ENCODE peak calls at places on chromosomes 7 and 10, in nine cellular contexts. U, F, N, A, R, Q, O, P and H are unnamed samples.

GRCh38 chr7:92260248-92260781 is 14.5 kb downstream of the ANKIB1 start:
- DNase-seq in U (peak), F (no peak), N (peak), A (peak), R (no peak), Q (no peak), O (no peak), P (no peak), H (no peak)

GRCh38 chr7:130379551-130380120 is 658 bp upstream of the CPA1 start:
- DNase-seq in U (no peak), F (no peak), N (no peak), A (no peak), R (no peak), Q (peak), O (peak), P (no peak), H (no peak)

GRCh38 chr10:74753295-74754211 is 72.8 kb upstream of the KAT6B start:
- DNase-seq in U (no peak), F (no peak), N (peak), A (no peak), R (no peak), Q (peak), O (peak), P (no peak), H (peak)

GRCh38 chr7:56099653-56100052 is 6.6 kb downstream of the CHCHD2 start:
- DNase-seq in U (no peak), F (no peak), N (no peak), A (no peak), R (no peak), Q (no peak), O (no peak), P (no peak), H (no peak)

GRCh38 chr10:30022590-30022989 is 36.8 kb downstream of the JCAD start:
- DNase-seq in U (no peak), F (no peak), N (no peak), A (no peak), R (no peak), Q (no peak), O (no peak), P (no peak), H (no peak)

GRCh38 chr7:9453521-9453920 is 1020.1 kb downstream of the NXPH1 start:
- DNase-seq in U (no peak), F (no peak), N (no peak), A (no peak), R (no peak), Q (no peak), O (no peak), P (no peak), H (no peak)

GRCh38 chr7:79741684-79742083 is 288.2 kb upstream of the MAGI2 start:
- DNase-seq in U (no peak), F (no peak), N (no peak), A (no peak), R (peak), Q (no peak), O (no peak), P (no peak), H (no peak)

GRCh38 chr10:36888925-36889573 is 236.3 kb upstream of the ANKRD30A start:
- DNase-seq in U (peak), F (no peak), N (peak), A (peak), R (peak), Q (no peak), O (no peak), P (peak), H (peak)

GRCh38 chr10:49178489-49179471 is 9.4 kb downstream of the TMEM273 start:
- DNase-seq in U (no peak), F (no peak), N (no peak), A (no peak), R (no peak), Q (peak), O (no peak), P (no peak), H (no peak)

GRCh38 chr7:156640949-156641485 is 443 bp downstream of the RNF32 start:
- DNase-seq in U (no peak), F (peak), N (peak), A (no peak), R (peak), Q (no peak), O (peak), P (peak), H (peak)

GRCh38 chr10:34024708-34025425 is 690.4 kb upstream of the NRP1 start:
- DNase-seq in U (peak), F (peak), N (no peak), A (no peak), R (peak), Q (peak), O (no peak), P (peak), H (no peak)

GRCh38 chr7:130441408-130441854 is 615 bp upstream of the CEP41 start:
- DNase-seq in U (peak), F (no peak), N (peak), A (no peak), R (peak), Q (no peak), O (no peak), P (no peak), H (no peak)

GRCh38 chr10:15518256-15518655 is 147.2 kb upstream of the FAM171A1 start:
- DNase-seq in U (peak), F (no peak), N (no peak), A (peak), R (peak), Q (no peak), O (no peak), P (peak), H (peak)

GRCh38 chr10:36416513-36416912 is 708.9 kb upstream of the ANKRD30A start:
- DNase-seq in U (no peak), F (no peak), N (no peak), A (no peak), R (no peak), Q (no peak), O (no peak), P (no peak), H (no peak)

GRCh38 chr7:158096582-158096981 is 491.0 kb downstream of the PTPRN2 start:
- DNase-seq in U (no peak), F (no peak), N (no peak), A (no peak), R (no peak), Q (peak), O (no peak), P (no peak), H (no peak)

GRCh38 chr7:70142247-70142932 is 544.1 kb downstream of the AUTS2 start:
- DNase-seq in U (no peak), F (no peak), N (no peak), A (no peak), R (no peak), Q (no peak), O (no peak), P (no peak), H (no peak)

GRCh38 chr10:16843252-16843870 is 26.1 kb upstream of the RSU1 start:
- DNase-seq in U (peak), F (no peak), N (peak), A (peak), R (peak), Q (no peak), O (no peak), P (peak), H (peak)

GRCh38 chr7:94698275-94698674 is 42.3 kb upstream of the SGCE start:
- DNase-seq in U (peak), F (no peak), N (peak), A (peak), R (peak), Q (no peak), O (no peak), P (peak), H (peak)

GRCh38 chr7:147298611-147299043 is 1182.0 kb downstream of the CNTNAP2 start:
- DNase-seq in U (no peak), F (no peak), N (peak), A (peak), R (peak), Q (no peak), O (no peak), P (peak), H (no peak)

GRCh38 chr7:135923700-135924261 is 53.4 kb downstream of the MTPN start:
- DNase-seq in U (no peak), F (no peak), N (peak), A (peak), R (peak), Q (no peak), O (no peak), P (peak), H (peak)

GRCh38 chr7:141042222-141043193 is 27.8 kb upstream of the MRPS33 start:
- DNase-seq in U (no peak), F (no peak), N (peak), A (no peak), R (no peak), Q (no peak), O (no peak), P (no peak), H (peak)

GRCh38 chr10:29386347-29386999 is 97.6 kb downstream of the LYZL1 start:
- DNase-seq in U (peak), F (no peak), N (peak), A (peak), R (peak), Q (no peak), O (no peak), P (no peak), H (peak)

GRCh38 chr7:30452278-30452930 is 26.2 kb downstream of the NOD1 start:
- DNase-seq in U (no peak), F (no peak), N (no peak), A (no peak), R (no peak), Q (no peak), O (no peak), P (no peak), H (no peak)

GRCh38 chr10:88915781-88916180 is 35.7 kb downstream of the STAMBPL1 start:
- DNase-seq in U (no peak), F (no peak), N (no peak), A (no peak), R (no peak), Q (no peak), O (no peak), P (no peak), H (no peak)

GRCh38 chr7:112510032-112510742 is 29.4 kb downstream of the LSMEM1 start:
- DNase-seq in U (no peak), F (no peak), N (peak), A (peak), R (peak), Q (no peak), O (no peak), P (peak), H (peak)

GRCh38 chr7:108099650-108100049 is 30.5 kb downstream of the LAMB4 start:
- DNase-seq in U (no peak), F (no peak), N (peak), A (peak), R (no peak), Q (no peak), O (no peak), P (no peak), H (peak)

GRCh38 chr7:70239930-70240329 is 641.7 kb downstream of the AUTS2 start:
- DNase-seq in U (no peak), F (no peak), N (no peak), A (no peak), R (no peak), Q (no peak), O (no peak), P (no peak), H (no peak)

GRCh38 chr7:74173491-74173865 is 678 bp upstream of the EIF4H start:
- DNase-seq in U (no peak), F (no peak), N (no peak), A (no peak), R (no peak), Q (no peak), O (no peak), P (no peak), H (no peak)

GRCh38 chr7:74174606-74175082 is 488 bp downstream of the EIF4H start:
- DNase-seq in U (peak), F (peak), N (peak), A (peak), R (peak), Q (peak), O (peak), P (peak), H (peak)

GRCh38 chr7:74175270-74175803 is 1.2 kb downstream of the EIF4H start:
- DNase-seq in U (no peak), F (no peak), N (no peak), A (no peak), R (no peak), Q (no peak), O (no peak), P (no peak), H (no peak)

GRCh38 chr7:74173074-74173473 is 1.1 kb upstream of the EIF4H start:
- DNase-seq in U (no peak), F (no peak), N (no peak), A (no peak), R (no peak), Q (no peak), O (no peak), P (no peak), H (no peak)

GRCh38 chr7:74173866-74174605 is at the start of gene EIF4H:
- DNase-seq in U (peak), F (peak), N (peak), A (peak), R (peak), Q (peak), O (peak), P (peak), H (peak)
- TF ChIP-seq CTCF in U (no peak), F (no peak), N (no peak), A (no peak), R (no peak), Q (no peak), O (no peak), P (no peak), H (no peak)

DNA sequence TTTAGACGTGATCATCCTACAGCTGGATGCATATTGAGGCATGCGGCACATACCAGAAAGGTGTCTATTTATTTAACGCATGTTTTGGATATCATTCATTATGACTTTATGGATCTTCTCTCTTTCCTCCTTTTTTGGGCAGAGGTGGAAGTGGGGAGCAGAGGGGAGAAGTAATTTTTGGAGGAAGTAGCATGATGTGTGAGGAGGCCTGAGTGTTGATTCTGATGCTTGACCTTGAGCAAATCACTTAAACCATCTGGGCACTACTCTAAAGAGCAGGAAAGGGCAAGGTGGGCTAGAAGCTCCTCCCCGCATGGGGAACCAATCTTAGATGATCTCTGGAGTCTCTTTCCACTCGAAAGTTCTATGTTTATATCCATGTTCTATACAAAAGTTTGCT is 270.5 kb downstream of the TRIL start:
- DNase-seq in U (no peak), F (no peak), N (no peak), A (no peak), R (no peak), Q (no peak), O (no peak), P (no peak), H (no peak)
- H3K4me3 ChIP-seq in U (peak), F (peak), N (no peak), A (peak), R (no peak), Q (no peak), O (no peak), P (peak), H (no peak)

DNA sequence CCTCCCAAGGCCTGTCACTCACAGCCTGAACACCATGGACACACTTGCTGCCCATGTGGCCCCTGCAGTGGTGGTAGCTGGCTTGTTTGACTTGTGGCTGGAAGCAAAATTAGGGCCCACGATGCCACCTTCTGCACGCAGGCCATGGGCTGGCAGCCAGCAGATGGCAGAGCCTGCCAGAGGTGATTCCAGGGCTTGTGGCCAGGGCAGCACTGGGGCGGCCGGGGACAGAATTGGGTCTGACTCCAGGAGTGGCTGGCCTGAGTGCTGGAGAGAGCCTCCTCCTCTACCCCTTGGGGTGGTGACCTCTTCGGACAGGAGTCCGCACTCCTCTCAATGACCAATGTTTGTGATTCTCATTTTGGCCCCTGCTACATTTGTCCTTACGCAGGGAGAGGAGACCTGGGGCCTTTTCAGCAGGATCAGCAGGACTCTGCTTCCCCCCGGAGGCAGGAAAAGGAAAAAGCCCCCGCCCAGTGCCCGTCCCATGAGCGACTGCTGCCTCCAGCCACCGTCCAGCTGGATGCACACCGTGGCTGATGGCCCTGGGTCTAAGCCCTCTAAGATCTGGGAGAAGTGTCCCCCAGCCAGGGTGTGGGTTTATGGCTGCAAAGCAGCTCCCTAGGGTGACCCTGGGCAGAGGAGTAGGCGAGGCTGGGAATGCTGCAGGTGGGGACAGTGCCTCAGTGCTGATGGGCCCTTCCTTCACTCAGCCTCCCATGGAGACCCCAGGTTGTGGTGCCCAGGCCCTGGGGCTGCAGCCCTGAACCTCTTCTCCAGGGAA is 26.5 kb downstream of the DNAJB12 start:
- DNase-seq in U (peak), F (peak), N (peak), A (peak), R (peak), Q (peak), O (peak), P (peak), H (peak)
- TF ChIP-seq CTCF in U (peak), F (peak), N (peak), A (peak), R (peak), Q (no peak), O (peak), P (peak), H (peak)

GRCh38 chr10:62813981-62814380 is 2.2 kb downstream of the EGR2 start:
- DNase-seq in U (no peak), F (no peak), N (no peak), A (no peak), R (no peak), Q (no peak), O (no peak), P (no peak), H (no peak)
- H3K4me3 ChIP-seq in U (peak), F (no peak), N (no peak), A (no peak), R (no peak), Q (no peak), O (no peak), P (no peak), H (no peak)

GRCh38 chr7:5528071-5528814 is 104.6 kb upstream of the TNRC18 start:
- DNase-seq in U (peak), F (no peak), N (peak), A (peak), R (peak), Q (peak), O (peak), P (no peak), H (no peak)

GRCh38 chr7:5523052-5523711 is 99.5 kb upstream of the TNRC18 start:
- DNase-seq in U (peak), F (no peak), N (peak), A (peak), R (peak), Q (no peak), O (no peak), P (no peak), H (no peak)

GRCh38 chr7:5528815-5529442 is 105.3 kb upstream of the TNRC18 start:
- DNase-seq in U (no peak), F (no peak), N (no peak), A (no peak), R (peak), Q (no peak), O (no peak), P (no peak), H (no peak)

GRCh38 chr7:5525271-5526189 is 101.9 kb upstream of the TNRC18 start:
- DNase-seq in U (peak), F (no peak), N (peak), A (peak), R (peak), Q (no peak), O (no peak), P (no peak), H (peak)

GRCh38 chr7:5526190-5527037 is 102.8 kb upstream of the TNRC18 start:
- DNase-seq in U (no peak), F (no peak), N (peak), A (peak), R (peak), Q (peak), O (no peak), P (no peak), H (no peak)
- TF ChIP-seq CTCF in U (no peak), F (no peak), N (peak), A (no peak), R (no peak), Q (no peak), O (peak), P (no peak), H (no peak)

DNA sequence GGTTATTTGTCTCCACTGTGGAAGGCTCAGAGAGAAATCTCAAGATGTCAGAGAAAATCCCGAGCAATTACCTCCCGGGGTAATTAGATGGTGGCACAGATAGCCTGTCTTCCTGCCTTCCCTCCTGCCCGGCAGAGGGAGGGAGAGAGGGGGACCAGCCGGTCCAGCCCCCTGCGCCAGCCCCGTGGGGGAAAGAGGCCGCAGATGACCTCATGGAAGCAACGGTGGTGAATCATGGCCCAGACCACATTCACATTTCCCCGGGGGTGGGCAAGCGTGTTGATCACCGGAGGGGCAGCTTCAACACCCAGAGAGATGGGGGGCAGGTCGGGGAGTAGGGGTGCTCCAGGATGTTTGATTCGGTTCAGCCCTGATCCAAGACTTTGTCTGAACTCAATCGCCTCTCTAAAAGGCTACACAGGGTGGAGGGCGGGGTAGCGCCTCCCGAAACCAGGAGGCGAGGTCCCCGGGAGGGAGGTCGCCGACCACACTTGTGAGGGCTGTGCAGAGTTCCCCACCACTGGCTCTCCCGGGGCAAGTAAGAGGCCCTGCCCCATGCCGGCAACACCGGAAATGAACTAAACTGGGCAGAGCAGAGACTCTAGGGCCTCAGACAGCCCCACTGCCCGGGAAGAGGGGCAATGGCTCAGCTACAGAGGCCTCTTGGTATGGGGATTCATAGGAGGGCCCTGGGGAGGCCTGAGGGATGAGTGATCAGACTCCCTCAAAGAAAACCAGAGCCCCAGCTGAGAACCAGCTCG is 89.1 kb upstream of the MYL10 start:
- DNase-seq in U (no peak), F (peak), N (peak), A (peak), R (peak), Q (no peak), O (no peak), P (peak), H (peak)
- H3K4me3 ChIP-seq in U (no peak), F (no peak), N (no peak), A (no peak), R (no peak), Q (no peak), O (no peak), P (no peak), H (no peak)

DNA sequence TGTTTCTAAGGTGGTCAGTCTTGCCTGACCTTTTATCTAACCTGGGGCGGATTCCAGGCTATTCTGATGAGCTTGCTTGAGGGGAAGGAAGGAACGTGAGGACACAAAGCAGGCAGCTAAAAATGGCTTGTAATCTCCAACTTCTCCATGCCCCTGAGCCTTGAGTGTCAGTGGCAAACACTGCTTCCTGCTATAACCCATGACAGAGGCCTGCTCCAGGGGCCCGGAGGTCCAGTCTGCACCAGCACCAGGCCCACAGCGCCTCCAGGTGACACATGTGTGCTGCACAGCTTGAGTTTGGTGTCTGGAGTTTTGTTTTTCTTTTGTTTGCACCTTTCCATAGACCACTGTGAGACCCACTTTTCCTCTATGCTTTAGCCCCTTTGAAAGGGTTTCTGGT is 207.9 kb downstream of the PAXIP1 start:
- DNase-seq in U (no peak), F (no peak), N (no peak), A (no peak), R (no peak), Q (no peak), O (no peak), P (no peak), H (no peak)
- TF ChIP-seq CTCF in U (peak), F (no peak), N (no peak), A (no peak), R (no peak), Q (no peak), O (no peak), P (no peak), H (no peak)

GRCh38 chr7:26155531-26156375 is 3.8 kb downstream of the NFE2L3 start:
- DNase-seq in U (no peak), F (no peak), N (peak), A (peak), R (peak), Q (no peak), O (no peak), P (peak), H (peak)
- H3K4me3 ChIP-seq in U (peak), F (peak), N (peak), A (no peak), R (peak), Q (no peak), O (no peak), P (peak), H (peak)